ENCODE peak calls at places on chromosomes 2 and 18, in seven cellular contexts. One of them, this sample, is unnamed.

GRCh38 chr2:225002039-225002655 is 40.1 kb downstream of the DOCK10 start:
- DNase-seq in COR-L47: peak
- DNase-seq in heart right ventricle: no peak
- DNase-seq in activated CD4-positive, alpha-beta T cell treated with anti-CD3 and anti-CD28 coated beads, Interleukin-2, amount 50 U/mL, for 48 hours: peak
- DNase-seq in BJ: no peak
- DNase-seq in AG04450: no peak
- DNase-seq in NCI-H510A treated with DMSO at 0.1 percent for 48 hours: peak
- DNase-seq in this sample: no peak

GRCh38 chr2:24617431-24617830 is 126.4 kb downstream of the NCOA1 start:
- DNase-seq in COR-L47: no peak
- DNase-seq in heart right ventricle: no peak
- DNase-seq in activated CD4-positive, alpha-beta T cell treated with anti-CD3 and anti-CD28 coated beads, Interleukin-2, amount 50 U/mL, for 48 hours: no peak
- DNase-seq in BJ: peak
- DNase-seq in AG04450: no peak
- DNase-seq in NCI-H510A treated with DMSO at 0.1 percent for 48 hours: no peak
- DNase-seq in this sample: no peak

GRCh38 chr2:175605599-175605988 is 396.5 kb downstream of the LNPK start:
- DNase-seq in COR-L47: no peak
- DNase-seq in heart right ventricle: no peak
- DNase-seq in activated CD4-positive, alpha-beta T cell treated with anti-CD3 and anti-CD28 coated beads, Interleukin-2, amount 50 U/mL, for 48 hours: no peak
- DNase-seq in BJ: no peak
- DNase-seq in AG04450: no peak
- DNase-seq in NCI-H510A treated with DMSO at 0.1 percent for 48 hours: peak
- DNase-seq in this sample: no peak

GRCh38 chr2:11904029-11904428 is 157.6 kb downstream of the LPIN1 start:
- DNase-seq in COR-L47: no peak
- DNase-seq in heart right ventricle: no peak
- DNase-seq in activated CD4-positive, alpha-beta T cell treated with anti-CD3 and anti-CD28 coated beads, Interleukin-2, amount 50 U/mL, for 48 hours: no peak
- DNase-seq in BJ: no peak
- DNase-seq in AG04450: no peak
- DNase-seq in NCI-H510A treated with DMSO at 0.1 percent for 48 hours: no peak
- DNase-seq in this sample: no peak

GRCh38 chr2:53216805-53217204 is 550.8 kb upstream of the CHAC2 start:
- DNase-seq in COR-L47: no peak
- DNase-seq in heart right ventricle: no peak
- DNase-seq in activated CD4-positive, alpha-beta T cell treated with anti-CD3 and anti-CD28 coated beads, Interleukin-2, amount 50 U/mL, for 48 hours: no peak
- DNase-seq in BJ: no peak
- DNase-seq in AG04450: no peak
- DNase-seq in NCI-H510A treated with DMSO at 0.1 percent for 48 hours: no peak
- DNase-seq in this sample: no peak

GRCh38 chr2:163887182-163887581 is 151.4 kb upstream of the FIGN start:
- DNase-seq in COR-L47: no peak
- DNase-seq in heart right ventricle: no peak
- DNase-seq in activated CD4-positive, alpha-beta T cell treated with anti-CD3 and anti-CD28 coated beads, Interleukin-2, amount 50 U/mL, for 48 hours: no peak
- DNase-seq in BJ: no peak
- DNase-seq in AG04450: no peak
- DNase-seq in NCI-H510A treated with DMSO at 0.1 percent for 48 hours: no peak
- DNase-seq in this sample: no peak

GRCh38 chr2:54258171-54258570 is 2.1 kb upstream of the TSPYL6 start:
- DNase-seq in COR-L47: no peak
- DNase-seq in heart right ventricle: no peak
- DNase-seq in activated CD4-positive, alpha-beta T cell treated with anti-CD3 and anti-CD28 coated beads, Interleukin-2, amount 50 U/mL, for 48 hours: no peak
- DNase-seq in BJ: no peak
- DNase-seq in AG04450: no peak
- DNase-seq in NCI-H510A treated with DMSO at 0.1 percent for 48 hours: no peak
- DNase-seq in this sample: no peak

GRCh38 chr2:133171396-133172004 is 396.8 kb downstream of the NCKAP5 start:
- DNase-seq in COR-L47: no peak
- DNase-seq in heart right ventricle: no peak
- DNase-seq in activated CD4-positive, alpha-beta T cell treated with anti-CD3 and anti-CD28 coated beads, Interleukin-2, amount 50 U/mL, for 48 hours: no peak
- DNase-seq in BJ: peak
- DNase-seq in AG04450: peak
- DNase-seq in NCI-H510A treated with DMSO at 0.1 percent for 48 hours: peak
- DNase-seq in this sample: no peak

GRCh38 chr2:188607501-188607900 is 315.8 kb downstream of the GULP1 start:
- DNase-seq in COR-L47: no peak
- DNase-seq in heart right ventricle: no peak
- DNase-seq in activated CD4-positive, alpha-beta T cell treated with anti-CD3 and anti-CD28 coated beads, Interleukin-2, amount 50 U/mL, for 48 hours: no peak
- DNase-seq in BJ: no peak
- DNase-seq in AG04450: no peak
- DNase-seq in NCI-H510A treated with DMSO at 0.1 percent for 48 hours: no peak
- DNase-seq in this sample: no peak

GRCh38 chr2:102197389-102198137 is 10.7 kb downstream of the IL1RL2 start:
- DNase-seq in COR-L47: no peak
- DNase-seq in heart right ventricle: no peak
- DNase-seq in activated CD4-positive, alpha-beta T cell treated with anti-CD3 and anti-CD28 coated beads, Interleukin-2, amount 50 U/mL, for 48 hours: no peak
- DNase-seq in BJ: no peak
- DNase-seq in AG04450: no peak
- DNase-seq in NCI-H510A treated with DMSO at 0.1 percent for 48 hours: no peak
- DNase-seq in this sample: no peak

GRCh38 chr18:3048121-3048520 is 35.2 kb upstream of the LPIN2 start:
- DNase-seq in COR-L47: no peak
- DNase-seq in heart right ventricle: no peak
- DNase-seq in activated CD4-positive, alpha-beta T cell treated with anti-CD3 and anti-CD28 coated beads, Interleukin-2, amount 50 U/mL, for 48 hours: no peak
- DNase-seq in BJ: no peak
- DNase-seq in AG04450: no peak
- DNase-seq in NCI-H510A treated with DMSO at 0.1 percent for 48 hours: no peak
- DNase-seq in this sample: no peak

GRCh38 chr2:64273524-64274398 is 129.5 kb upstream of the PELI1 start:
- DNase-seq in COR-L47: no peak
- DNase-seq in heart right ventricle: no peak
- DNase-seq in activated CD4-positive, alpha-beta T cell treated with anti-CD3 and anti-CD28 coated beads, Interleukin-2, amount 50 U/mL, for 48 hours: no peak
- DNase-seq in BJ: peak
- DNase-seq in AG04450: peak
- DNase-seq in NCI-H510A treated with DMSO at 0.1 percent for 48 hours: no peak
- DNase-seq in this sample: no peak

GRCh38 chr2:123518387-123518786 is 506.7 kb upstream of the CNTNAP5 start:
- DNase-seq in COR-L47: no peak
- DNase-seq in heart right ventricle: no peak
- DNase-seq in activated CD4-positive, alpha-beta T cell treated with anti-CD3 and anti-CD28 coated beads, Interleukin-2, amount 50 U/mL, for 48 hours: no peak
- DNase-seq in BJ: no peak
- DNase-seq in AG04450: no peak
- DNase-seq in NCI-H510A treated with DMSO at 0.1 percent for 48 hours: no peak
- DNase-seq in this sample: no peak

GRCh38 chr2:145599761-145600160 is 1079.8 kb upstream of the ZEB2 start:
- DNase-seq in COR-L47: no peak
- DNase-seq in heart right ventricle: no peak
- DNase-seq in activated CD4-positive, alpha-beta T cell treated with anti-CD3 and anti-CD28 coated beads, Interleukin-2, amount 50 U/mL, for 48 hours: no peak
- DNase-seq in BJ: no peak
- DNase-seq in AG04450: no peak
- DNase-seq in NCI-H510A treated with DMSO at 0.1 percent for 48 hours: no peak
- DNase-seq in this sample: no peak

GRCh38 chr18:43486462-43486861 is 209.2 kb upstream of the SYT4 start:
- DNase-seq in COR-L47: peak
- DNase-seq in heart right ventricle: no peak
- DNase-seq in activated CD4-positive, alpha-beta T cell treated with anti-CD3 and anti-CD28 coated beads, Interleukin-2, amount 50 U/mL, for 48 hours: no peak
- DNase-seq in BJ: no peak
- DNase-seq in AG04450: no peak
- DNase-seq in NCI-H510A treated with DMSO at 0.1 percent for 48 hours: no peak
- DNase-seq in this sample: no peak

GRCh38 chr2:103959174-103960125 is 894.5 kb upstream of the POU3F3 start:
- DNase-seq in COR-L47: peak
- DNase-seq in heart right ventricle: no peak
- DNase-seq in activated CD4-positive, alpha-beta T cell treated with anti-CD3 and anti-CD28 coated beads, Interleukin-2, amount 50 U/mL, for 48 hours: no peak
- DNase-seq in BJ: no peak
- DNase-seq in AG04450: no peak
- DNase-seq in NCI-H510A treated with DMSO at 0.1 percent for 48 hours: peak
- DNase-seq in this sample: no peak

GRCh38 chr2:146278881-146279280 is 1565.9 kb upstream of the ACVR2A start:
- DNase-seq in COR-L47: no peak
- DNase-seq in heart right ventricle: no peak
- DNase-seq in activated CD4-positive, alpha-beta T cell treated with anti-CD3 and anti-CD28 coated beads, Interleukin-2, amount 50 U/mL, for 48 hours: no peak
- DNase-seq in BJ: no peak
- DNase-seq in AG04450: no peak
- DNase-seq in NCI-H510A treated with DMSO at 0.1 percent for 48 hours: no peak
- DNase-seq in this sample: no peak

GRCh38 chr2:12702661-12703121 is 14.0 kb upstream of the TRIB2 start:
- DNase-seq in COR-L47: peak
- DNase-seq in heart right ventricle: no peak
- DNase-seq in activated CD4-positive, alpha-beta T cell treated with anti-CD3 and anti-CD28 coated beads, Interleukin-2, amount 50 U/mL, for 48 hours: no peak
- DNase-seq in BJ: no peak
- DNase-seq in AG04450: no peak
- DNase-seq in NCI-H510A treated with DMSO at 0.1 percent for 48 hours: peak
- DNase-seq in this sample: no peak

GRCh38 chr2:3037196-3038194 is 340.1 kb downstream of the EIPR1 start:
- DNase-seq in COR-L47: no peak
- DNase-seq in heart right ventricle: no peak
- DNase-seq in activated CD4-positive, alpha-beta T cell treated with anti-CD3 and anti-CD28 coated beads, Interleukin-2, amount 50 U/mL, for 48 hours: no peak
- DNase-seq in BJ: no peak
- DNase-seq in AG04450: no peak
- DNase-seq in NCI-H510A treated with DMSO at 0.1 percent for 48 hours: no peak
- DNase-seq in this sample: no peak

GRCh38 chr2:15568874-15569273 is 7.7 kb upstream of the NBAS start:
- DNase-seq in COR-L47: no peak
- DNase-seq in heart right ventricle: no peak
- DNase-seq in activated CD4-positive, alpha-beta T cell treated with anti-CD3 and anti-CD28 coated beads, Interleukin-2, amount 50 U/mL, for 48 hours: no peak
- DNase-seq in BJ: no peak
- DNase-seq in AG04450: no peak
- DNase-seq in NCI-H510A treated with DMSO at 0.1 percent for 48 hours: no peak
- DNase-seq in this sample: no peak

GRCh38 chr2:166439078-166439477 is 55.0 kb downstream of the SCN7A start:
- DNase-seq in COR-L47: no peak
- DNase-seq in heart right ventricle: no peak
- DNase-seq in activated CD4-positive, alpha-beta T cell treated with anti-CD3 and anti-CD28 coated beads, Interleukin-2, amount 50 U/mL, for 48 hours: no peak
- DNase-seq in BJ: no peak
- DNase-seq in AG04450: no peak
- DNase-seq in NCI-H510A treated with DMSO at 0.1 percent for 48 hours: no peak
- DNase-seq in this sample: no peak

GRCh38 chr2:100104718-100105677 is 37.4 kb downstream of the AFF3 start:
- DNase-seq in COR-L47: peak
- DNase-seq in heart right ventricle: peak
- DNase-seq in activated CD4-positive, alpha-beta T cell treated with anti-CD3 and anti-CD28 coated beads, Interleukin-2, amount 50 U/mL, for 48 hours: peak
- DNase-seq in BJ: no peak
- DNase-seq in AG04450: no peak
- DNase-seq in NCI-H510A treated with DMSO at 0.1 percent for 48 hours: no peak
- DNase-seq in this sample: no peak

GRCh38 chr2:177124371-177124770 is 88.2 kb upstream of the HNRNPA3 start:
- DNase-seq in COR-L47: no peak
- DNase-seq in heart right ventricle: no peak
- DNase-seq in activated CD4-positive, alpha-beta T cell treated with anti-CD3 and anti-CD28 coated beads, Interleukin-2, amount 50 U/mL, for 48 hours: no peak
- DNase-seq in BJ: no peak
- DNase-seq in AG04450: no peak
- DNase-seq in NCI-H510A treated with DMSO at 0.1 percent for 48 hours: no peak
- DNase-seq in this sample: no peak

GRCh38 chr2:56534321-56534720 is 350.5 kb downstream of the CCDC85A start:
- DNase-seq in COR-L47: no peak
- DNase-seq in heart right ventricle: no peak
- DNase-seq in activated CD4-positive, alpha-beta T cell treated with anti-CD3 and anti-CD28 coated beads, Interleukin-2, amount 50 U/mL, for 48 hours: no peak
- DNase-seq in BJ: peak
- DNase-seq in AG04450: no peak
- DNase-seq in NCI-H510A treated with DMSO at 0.1 percent for 48 hours: no peak
- DNase-seq in this sample: no peak

GRCh38 chr18:49708674-49709580 is 104.4 kb downstream of the ACAA2 start:
- DNase-seq in COR-L47: no peak
- DNase-seq in heart right ventricle: no peak
- DNase-seq in activated CD4-positive, alpha-beta T cell treated with anti-CD3 and anti-CD28 coated beads, Interleukin-2, amount 50 U/mL, for 48 hours: no peak
- DNase-seq in BJ: no peak
- DNase-seq in AG04450: no peak
- DNase-seq in NCI-H510A treated with DMSO at 0.1 percent for 48 hours: no peak
- DNase-seq in this sample: no peak

GRCh38 chr2:84697895-84698294 is 181.6 kb downstream of the DNAH6 start:
- DNase-seq in COR-L47: no peak
- DNase-seq in heart right ventricle: no peak
- DNase-seq in activated CD4-positive, alpha-beta T cell treated with anti-CD3 and anti-CD28 coated beads, Interleukin-2, amount 50 U/mL, for 48 hours: no peak
- DNase-seq in BJ: no peak
- DNase-seq in AG04450: no peak
- DNase-seq in NCI-H510A treated with DMSO at 0.1 percent for 48 hours: no peak
- DNase-seq in this sample: no peak

GRCh38 chr2:128324008-128324896 is 5.6 kb upstream of the HS6ST1 start:
- DNase-seq in COR-L47: no peak
- DNase-seq in heart right ventricle: no peak
- DNase-seq in activated CD4-positive, alpha-beta T cell treated with anti-CD3 and anti-CD28 coated beads, Interleukin-2, amount 50 U/mL, for 48 hours: no peak
- DNase-seq in BJ: no peak
- DNase-seq in AG04450: no peak
- DNase-seq in NCI-H510A treated with DMSO at 0.1 percent for 48 hours: no peak
- DNase-seq in this sample: peak

GRCh38 chr2:102114290-102114721 is 28.2 kb upstream of the IL1R1 start:
- DNase-seq in COR-L47: no peak
- DNase-seq in heart right ventricle: no peak
- DNase-seq in activated CD4-positive, alpha-beta T cell treated with anti-CD3 and anti-CD28 coated beads, Interleukin-2, amount 50 U/mL, for 48 hours: no peak
- DNase-seq in BJ: no peak
- DNase-seq in AG04450: peak
- DNase-seq in NCI-H510A treated with DMSO at 0.1 percent for 48 hours: no peak
- DNase-seq in this sample: no peak

GRCh38 chr2:54239427-54239826 is 16.6 kb downstream of the TSPYL6 start:
- DNase-seq in COR-L47: no peak
- DNase-seq in heart right ventricle: no peak
- DNase-seq in activated CD4-positive, alpha-beta T cell treated with anti-CD3 and anti-CD28 coated beads, Interleukin-2, amount 50 U/mL, for 48 hours: no peak
- DNase-seq in BJ: peak
- DNase-seq in AG04450: peak
- DNase-seq in NCI-H510A treated with DMSO at 0.1 percent for 48 hours: no peak
- DNase-seq in this sample: no peak

GRCh38 chr18:908631-909621 is 4.3 kb downstream of the ADCYAP1 start:
- DNase-seq in COR-L47: peak
- DNase-seq in heart right ventricle: no peak
- DNase-seq in activated CD4-positive, alpha-beta T cell treated with anti-CD3 and anti-CD28 coated beads, Interleukin-2, amount 50 U/mL, for 48 hours: peak
- DNase-seq in BJ: no peak
- DNase-seq in AG04450: no peak
- DNase-seq in NCI-H510A treated with DMSO at 0.1 percent for 48 hours: peak
- DNase-seq in this sample: peak

GRCh38 chr18:24987271-24987932 is 364.6 kb downstream of the ZNF521 start:
- DNase-seq in COR-L47: no peak
- DNase-seq in heart right ventricle: peak
- DNase-seq in activated CD4-positive, alpha-beta T cell treated with anti-CD3 and anti-CD28 coated beads, Interleukin-2, amount 50 U/mL, for 48 hours: no peak
- DNase-seq in BJ: no peak
- DNase-seq in AG04450: no peak
- DNase-seq in NCI-H510A treated with DMSO at 0.1 percent for 48 hours: no peak
- DNase-seq in this sample: no peak

GRCh38 chr2:61328707-61329251 is 142.1 kb downstream of the USP34 start:
- DNase-seq in COR-L47: no peak
- DNase-seq in heart right ventricle: no peak
- DNase-seq in activated CD4-positive, alpha-beta T cell treated with anti-CD3 and anti-CD28 coated beads, Interleukin-2, amount 50 U/mL, for 48 hours: no peak
- DNase-seq in BJ: peak
- DNase-seq in AG04450: no peak
- DNase-seq in NCI-H510A treated with DMSO at 0.1 percent for 48 hours: peak
- DNase-seq in this sample: peak

GRCh38 chr2:151028691-151029176 is 232.9 kb downstream of the RBM43 start:
- DNase-seq in COR-L47: no peak
- DNase-seq in heart right ventricle: no peak
- DNase-seq in activated CD4-positive, alpha-beta T cell treated with anti-CD3 and anti-CD28 coated beads, Interleukin-2, amount 50 U/mL, for 48 hours: no peak
- DNase-seq in BJ: no peak
- DNase-seq in AG04450: no peak
- DNase-seq in NCI-H510A treated with DMSO at 0.1 percent for 48 hours: no peak
- DNase-seq in this sample: no peak

GRCh38 chr2:197675711-197676188 is 363 bp upstream of the RFTN2 start:
- DNase-seq in COR-L47: no peak
- DNase-seq in heart right ventricle: no peak
- DNase-seq in activated CD4-positive, alpha-beta T cell treated with anti-CD3 and anti-CD28 coated beads, Interleukin-2, amount 50 U/mL, for 48 hours: no peak
- DNase-seq in BJ: no peak
- DNase-seq in AG04450: peak
- DNase-seq in NCI-H510A treated with DMSO at 0.1 percent for 48 hours: no peak
- DNase-seq in this sample: no peak

GRCh38 chr2:159201321-159202063 is 85.0 kb downstream of the WDSUB1 start:
- DNase-seq in COR-L47: no peak
- DNase-seq in heart right ventricle: no peak
- DNase-seq in activated CD4-positive, alpha-beta T cell treated with anti-CD3 and anti-CD28 coated beads, Interleukin-2, amount 50 U/mL, for 48 hours: peak
- DNase-seq in BJ: no peak
- DNase-seq in AG04450: peak
- DNase-seq in NCI-H510A treated with DMSO at 0.1 percent for 48 hours: peak
- DNase-seq in this sample: no peak

GRCh38 chr2:147364597-147364996 is 480.2 kb upstream of the ACVR2A start:
- DNase-seq in COR-L47: no peak
- DNase-seq in heart right ventricle: no peak
- DNase-seq in activated CD4-positive, alpha-beta T cell treated with anti-CD3 and anti-CD28 coated beads, Interleukin-2, amount 50 U/mL, for 48 hours: no peak
- DNase-seq in BJ: no peak
- DNase-seq in AG04450: no peak
- DNase-seq in NCI-H510A treated with DMSO at 0.1 percent for 48 hours: peak
- DNase-seq in this sample: no peak

GRCh38 chr2:120391905-120392665 is 46.1 kb downstream of the INHBB start:
- DNase-seq in COR-L47: no peak
- DNase-seq in heart right ventricle: no peak
- DNase-seq in activated CD4-positive, alpha-beta T cell treated with anti-CD3 and anti-CD28 coated beads, Interleukin-2, amount 50 U/mL, for 48 hours: no peak
- DNase-seq in BJ: no peak
- DNase-seq in AG04450: no peak
- DNase-seq in NCI-H510A treated with DMSO at 0.1 percent for 48 hours: no peak
- DNase-seq in this sample: peak

GRCh38 chr2:163086940-163087339 is 248.4 kb upstream of the KCNH7 start:
- DNase-seq in COR-L47: no peak
- DNase-seq in heart right ventricle: no peak
- DNase-seq in activated CD4-positive, alpha-beta T cell treated with anti-CD3 and anti-CD28 coated beads, Interleukin-2, amount 50 U/mL, for 48 hours: no peak
- DNase-seq in BJ: no peak
- DNase-seq in AG04450: no peak
- DNase-seq in NCI-H510A treated with DMSO at 0.1 percent for 48 hours: no peak
- DNase-seq in this sample: no peak

This sample was measured in left lung.